ENCODE peak calls at places on chromosomes 12 and 14, in nine cellular contexts. H is tibial nerve; Q is HFF-Myc; Y is neural progenitor cell; L is AG10803; O is activated CD8-positive, alpha-beta T cell treated with anti-CD3 and anti-CD28 coated beads for 36 hours; G is K562; X is esophagus muscularis mucosa; U is cardiac fibroblast. E is an unnamed sample.
A peak's percentile ranks its signal among the peaks of the same experiment; 100 is the strongest.

GRCh38 chr14:20008156-20008555 is 6.2 kb downstream of the OR4Q2 start:
- DNase-seq in U (no peak), O (no peak), L (no peak), X (no peak), Q (no peak), G (no peak), H (no peak), Y (no peak), E (no peak)

GRCh38 chr14:91774138-91775096 is 42.5 kb upstream of the CATSPERB start:
- DNase-seq in Q (no peak), Y (no peak), O (no peak), X (no peak), U (no peak), L (no peak), H (no peak), G (peak; percentile 14), E (no peak)

GRCh38 chr12:65602579-65603295 is 221.5 kb upstream of the HMGA2 start:
- DNase-seq in G (peak; percentile 84), U (peak; percentile 98), Y (peak; percentile 80), H (peak; percentile 81), L (peak; percentile 91), X (no peak), Q (peak; percentile 86), O (peak; percentile 61), E (peak; percentile 51)

GRCh38 chr12:131990980-131991305 is 41.2 kb downstream of the EP400 start:
- DNase-seq in Y (no peak), O (no peak), U (no peak), Q (no peak), H (no peak), G (no peak), L (no peak), X (no peak), E (no peak)

GRCh38 chr12:28172434-28173030 is 17.7 kb upstream of the CCDC91 start:
- DNase-seq in Q (peak; percentile 42), H (no peak), Y (peak; percentile 53), X (no peak), O (peak; percentile 6), G (peak; percentile 65), U (peak; percentile 81), L (peak; percentile 71), E (no peak)

GRCh38 chr12:33967760-33968159 is 54.5 kb upstream of the ALG10 start:
- DNase-seq in Y (no peak), G (no peak), U (no peak), Q (no peak), O (no peak), L (no peak), X (no peak), H (no peak), E (no peak)

GRCh38 chr12:130920711-130921381 is 32.9 kb upstream of the ADGRD1 start:
- DNase-seq in H (peak; percentile 89), O (no peak), X (no peak), L (peak; percentile 95), Q (no peak), G (no peak), U (peak; percentile 81), Y (no peak), E (no peak)

GRCh38 chr14:24013654-24014514 is 25.2 kb downstream of the DHRS4L2 start:
- DNase-seq in Q (peak; percentile 47), L (peak; percentile 64), H (peak; percentile 79), U (peak; percentile 81), G (peak; percentile 61), O (peak; percentile 63), X (no peak), Y (peak; percentile 75), E (peak; percentile 77)

GRCh38 chr12:13610280-13610679 is 371.1 kb downstream of the GRIN2B start:
- DNase-seq in Y (no peak), X (no peak), L (no peak), G (no peak), O (no peak), Q (no peak), H (no peak), U (no peak), E (no peak)

GRCh38 chr12:95551913-95552516 is 739 bp upstream of the USP44 start:
- DNase-seq in U (no peak), Q (no peak), G (no peak), H (no peak), Y (no peak), X (no peak), L (no peak), O (no peak), E (no peak)

GRCh38 chr12:64466178-64466577 is 14.3 kb downstream of the TBK1 start:
- DNase-seq in G (no peak), Q (no peak), U (no peak), L (no peak), X (no peak), H (no peak), Y (no peak), O (no peak), E (no peak)

GRCh38 chr14:74510211-74510931 is 16.8 kb downstream of the ISCA2 start:
- DNase-seq in L (no peak), X (no peak), Q (no peak), G (no peak), U (peak; percentile 45), Y (peak; percentile 55), O (no peak), H (no peak), E (no peak)

GRCh38 chr12:100293017-100293416 is 26.0 kb downstream of the SCYL2 start:
- DNase-seq in O (no peak), U (no peak), H (no peak), X (no peak), L (no peak), G (no peak), Y (no peak), Q (no peak), E (no peak)

GRCh38 chr12:8123124-8123888 is at the start of gene CLEC4A:
- DNase-seq in L (no peak), G (no peak), Q (no peak), H (no peak), Y (no peak), O (no peak), X (no peak), U (no peak), E (peak; percentile 30)

GRCh38 chr14:50311337-50311973 is 574 bp downstream of the L2HGDH start:
- DNase-seq in X (no peak), H (peak; percentile 19), Q (no peak), O (peak; percentile 13), L (no peak), G (no peak), Y (peak; percentile 28), U (no peak), E (no peak)

GRCh38 chr12:65798903-65799302 is 25.4 kb upstream of the HMGA2 start:
- DNase-seq in H (no peak), Y (peak; percentile 21), O (no peak), U (no peak), L (no peak), G (no peak), X (no peak), Q (no peak), E (no peak)

GRCh38 chr12:42705863-42706262 is 116.3 kb upstream of the PRICKLE1 start:
- DNase-seq in O (no peak), H (peak; percentile 70), Q (peak; percentile 56), X (no peak), Y (peak; percentile 23), L (peak; percentile 84), G (no peak), U (peak; percentile 95), E (no peak)

GRCh38 chr12:79561401-79562132 is 129.2 kb downstream of the PAWR start:
- DNase-seq in X (no peak), G (no peak), U (no peak), O (no peak), Y (no peak), L (no peak), H (no peak), Q (no peak), E (no peak)

DNA sequence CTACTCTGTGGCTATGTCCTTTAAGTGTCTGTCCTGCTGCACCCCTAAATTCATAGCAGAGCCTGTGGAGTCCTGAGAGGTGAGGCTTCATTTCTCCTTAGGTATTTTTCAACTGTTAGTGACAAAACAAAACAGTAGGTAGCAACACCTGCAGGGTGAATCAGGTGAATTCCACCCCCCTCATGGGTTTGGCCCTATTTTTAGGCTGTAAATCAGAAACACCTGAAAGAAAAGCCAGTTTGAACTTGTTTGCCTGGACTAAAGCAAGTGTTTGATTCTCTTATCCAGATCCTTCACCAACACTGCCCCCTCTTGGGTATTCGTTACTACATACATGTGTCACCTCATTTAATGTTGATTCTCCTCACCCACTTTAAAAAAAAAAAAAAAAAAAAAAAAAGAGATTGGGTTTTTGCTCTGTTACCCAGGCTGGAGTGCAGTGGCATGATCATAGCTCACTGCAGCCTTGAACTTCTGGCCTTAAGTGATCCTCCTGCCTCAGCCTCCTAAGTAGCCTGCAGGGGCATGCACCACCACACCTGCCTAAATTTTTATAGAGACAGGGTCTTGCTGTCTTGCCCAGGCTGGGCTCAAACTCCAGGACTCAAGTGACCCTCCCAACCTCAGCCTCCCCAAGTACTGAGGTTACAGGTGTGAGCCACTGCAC is 10.3 kb downstream of the TBPL2 start:
- DNase-seq in X (no peak), Q (peak; percentile 72), G (peak; percentile 58), U (peak; percentile 87), H (peak; percentile 43), L (peak; percentile 82), O (peak; percentile 65), Y (peak; percentile 67), E (peak; percentile 70)
- TF ChIP-seq CTCF in X (peak; percentile 30), Q (peak; percentile 41), G (peak; percentile 28), U (peak; percentile 44), H (peak; percentile 29), L (peak; percentile 70), O (peak; percentile 76), Y (peak; percentile 45), E (peak; percentile 32)

DNA sequence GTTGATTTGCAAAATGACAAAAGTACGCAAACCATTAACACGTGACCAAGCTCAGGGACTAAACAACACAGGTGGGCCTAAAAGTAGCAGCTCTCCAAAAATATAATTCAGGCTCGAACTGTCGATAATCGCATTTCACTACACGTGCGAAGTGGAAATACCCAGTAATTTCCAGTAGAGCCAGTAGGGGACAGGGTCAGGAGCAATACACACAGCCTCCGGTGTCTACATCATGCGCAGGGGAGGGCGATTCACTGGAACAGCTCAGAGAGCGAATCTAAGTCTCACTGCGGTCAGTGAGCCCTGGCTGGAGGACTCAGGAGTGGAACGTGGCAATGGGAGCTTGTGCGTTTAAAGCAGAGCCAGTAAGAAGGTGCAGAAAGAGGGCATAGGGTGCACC is 40.4 kb downstream of the SETD3 start:
- DNase-seq in U (no peak), Y (no peak), L (no peak), O (no peak), G (no peak), X (no peak), H (no peak), Q (no peak), E (no peak)
- TF ChIP-seq CTCF in U (no peak), Y (peak; percentile 21), L (no peak), O (no peak), G (no peak), X (no peak), H (no peak), Q (no peak), E (no peak)

DNA sequence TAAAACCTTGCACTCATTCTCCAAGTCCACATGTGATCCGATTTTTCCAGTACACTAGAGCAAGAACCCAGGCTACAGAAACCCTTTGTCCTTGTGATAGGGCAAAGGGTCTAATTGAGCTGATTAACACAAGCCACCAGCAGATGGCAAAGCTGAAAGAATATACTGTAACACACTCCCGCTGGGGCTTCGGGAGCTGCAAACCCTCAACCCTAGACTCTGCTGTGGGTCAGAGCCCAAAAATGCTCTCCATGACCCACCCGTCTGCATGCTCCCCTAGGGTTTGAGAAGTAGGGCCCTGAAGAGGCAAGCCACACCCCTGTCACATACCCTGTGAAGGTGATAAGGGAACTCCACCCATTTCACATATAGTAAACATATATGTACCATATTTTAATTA is 33.6 kb upstream of the PCNX1 start:
- DNase-seq in O (peak; percentile 30), Y (no peak), X (no peak), H (no peak), Q (no peak), U (no peak), L (no peak), G (no peak), E (no peak)
- TF ChIP-seq CTCF in O (no peak), Y (no peak), X (peak; percentile 39), H (no peak), Q (no peak), U (no peak), L (peak; percentile 22), G (no peak), E (no peak)

GRCh38 chr12:103952497-103952896 is 13.2 kb upstream of the TDG start:
- DNase-seq in X (no peak), H (no peak), U (no peak), G (no peak), L (no peak), O (no peak), Y (no peak), Q (no peak), E (no peak)
- TF ChIP-seq CTCF in X (no peak), H (no peak), U (no peak), G (no peak), L (no peak), O (no peak), Y (no peak), Q (no peak), E (no peak)

E was measured in GM13976.